ENCODE peak calls at places on chromosome 18, in four cellular contexts. I is GM23248, B is astrocyte, R is K562. F is an unnamed sample. For H3K27me3, the result is how much of the 10 kb centered on the place peaks cover.

GRCh38 chr18:58649966-58650816 is 21.1 kb upstream of the MALT1 start:
- DNase-seq in I (no peak), B (no peak), R (no peak), F (no peak)

GRCh38 chr18:68152770-68153169 is 562.1 kb downstream of the TMX3 start:
- DNase-seq in I (no peak), B (no peak), R (no peak), F (no peak)

GRCh38 chr18:10685484-10685883 is 159.7 kb downstream of the NAPG start:
- DNase-seq in I (no peak), B (no peak), R (no peak), F (no peak)

GRCh38 chr18:47248610-47249343 is 2.7 kb downstream of the SKOR2 start:
- DNase-seq in I (no peak), B (no peak), R (no peak), F (no peak)

GRCh38 chr18:62848946-62849345 is 133.6 kb downstream of the PHLPP1 start:
- DNase-seq in I (peak), B (peak), R (no peak), F (peak)

GRCh38 chr18:46587568-46587967 is 69.5 kb downstream of the LOXHD1 start:
- DNase-seq in I (no peak), B (no peak), R (no peak), F (no peak)

GRCh38 chr18:6414118-6414722 is 491 bp downstream of the L3MBTL4 start:
- DNase-seq in I (peak), B (no peak), R (no peak), F (peak)

GRCh38 chr18:72910045-72910444 is 42.3 kb upstream of the NETO1 start:
- DNase-seq in I (no peak), B (no peak), R (no peak), F (peak)

GRCh38 chr18:55819448-55819847 is 231.5 kb upstream of the TCF4 start:
- DNase-seq in I (no peak), B (no peak), R (no peak), F (no peak)

GRCh38 chr18:26657618-26658581 is 109.5 kb upstream of the KCTD1 start:
- DNase-seq in I (no peak), B (no peak), R (no peak), F (no peak)

GRCh38 chr18:13159579-13159978 is 59.0 kb upstream of the LDLRAD4 start:
- DNase-seq in I (peak), B (peak), R (peak), F (peak)

GRCh38 chr18:47215554-47216138 is 35.8 kb downstream of the SKOR2 start:
- DNase-seq in I (peak), B (peak), R (peak), F (peak)

GRCh38 chr18:36499938-36500337 is 202.4 kb downstream of the FHOD3 start:
- DNase-seq in I (no peak), B (peak), R (no peak), F (no peak)

GRCh38 chr18:58949031-58949430 is 84.4 kb downstream of the ZNF532 start:
- DNase-seq in I (no peak), B (no peak), R (no peak), F (no peak)

GRCh38 chr18:59468821-59469220 is 109.8 kb upstream of the LMAN1 start:
- DNase-seq in I (no peak), B (no peak), R (no peak), F (no peak)

GRCh38 chr18:4284528-4284927 is 170.6 kb downstream of the DLGAP1 start:
- DNase-seq in I (no peak), B (no peak), R (no peak), F (no peak)

GRCh38 chr18:57435851-57436192 is 648 bp downstream of the ONECUT2 start:
- DNase-seq in I (no peak), B (no peak), R (no peak), F (no peak)

GRCh38 chr18:57433492-57434176 is 1.5 kb upstream of the ONECUT2 start:
- DNase-seq in I (peak), B (no peak), R (no peak), F (peak)

GRCh38 chr18:57436193-57436964 is 1.2 kb downstream of the ONECUT2 start:
- DNase-seq in I (no peak), B (no peak), R (no peak), F (no peak)

GRCh38 chr18:57434177-57434535 is 1.0 kb upstream of the ONECUT2 start:
- DNase-seq in I (no peak), B (no peak), R (no peak), F (no peak)

GRCh38 chr18:57434536-57435494 is at the start of gene ONECUT2:
- DNase-seq in I (peak), B (peak), R (peak), F (peak)
- H2AFZ ChIP-seq in I (peak), B (peak), R (peak), F (peak)

GRCh38 chr18:7567487-7568425 is 640 bp downstream of the PTPRM start:
- DNase-seq in I (peak), B (peak), R (no peak), F (peak)

GRCh38 chr18:7565677-7566076 is 1.4 kb upstream of the PTPRM start:
- DNase-seq in I (no peak), B (no peak), R (no peak), F (peak)

GRCh38 chr18:7568426-7568825 is 1.3 kb downstream of the PTPRM start:
- DNase-seq in I (peak), B (peak), R (no peak), F (peak)

GRCh38 chr18:7566587-7567486 is at the start of gene PTPRM:
- DNase-seq in I (peak), B (peak), R (peak), F (peak)

DNA sequence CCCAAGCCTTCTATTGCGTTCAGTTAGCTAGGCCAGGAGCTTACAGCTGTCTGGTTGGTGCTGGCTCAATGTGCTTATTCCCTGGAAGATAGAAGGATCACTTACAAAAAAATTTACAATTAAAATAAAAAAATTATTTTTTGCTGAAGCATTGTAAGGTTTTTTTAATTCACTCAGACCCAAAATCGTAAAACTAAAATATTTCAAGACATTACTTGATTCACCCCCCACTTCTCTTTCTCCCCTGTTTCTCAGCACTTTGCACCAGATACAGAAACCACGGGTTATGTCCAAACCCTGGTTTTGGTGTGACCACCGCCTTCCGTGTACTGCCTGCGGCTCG is 901 bp upstream of the PTPRM start:
- DNase-seq in I (no peak), B (no peak), R (no peak), F (no peak)
- H3K9ac ChIP-seq in I (peak), B (peak), R (peak), F (peak)

DNA sequence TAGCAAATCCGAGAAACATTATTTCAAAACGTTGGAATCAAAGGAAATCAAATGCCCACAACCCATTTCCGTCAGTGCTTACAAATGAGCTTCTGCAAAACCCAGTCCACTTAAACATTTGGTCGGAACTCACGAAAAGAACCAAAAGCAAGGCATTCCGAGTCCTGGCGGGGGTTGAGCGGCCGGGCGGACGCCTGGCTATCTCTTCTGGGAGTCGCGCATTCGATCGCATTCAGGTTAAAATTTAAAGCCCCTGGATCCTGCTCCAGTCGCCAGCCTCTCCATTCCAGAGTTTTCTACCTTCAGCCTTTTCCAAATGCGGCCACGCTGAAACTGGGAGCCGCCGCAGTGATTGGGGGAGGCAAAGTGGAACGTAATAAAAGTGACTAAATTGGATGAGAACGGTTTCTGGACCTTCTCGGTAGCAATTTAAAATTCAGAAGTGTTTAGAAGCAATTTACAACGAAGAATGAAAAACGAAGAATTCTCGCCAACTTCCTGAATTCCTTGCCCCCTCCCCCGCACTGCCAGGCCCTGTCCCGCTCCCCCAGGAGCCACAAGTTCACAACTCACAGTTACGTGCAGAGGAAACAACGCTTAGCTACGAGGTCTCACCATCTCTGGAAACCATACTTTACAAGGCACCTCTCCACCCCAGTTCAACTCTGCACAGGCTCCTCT is 1.8 kb upstream of the GATA6 start:
- DNase-seq in I (peak), B (no peak), R (no peak), F (no peak)
- H3K27me3 ChIP-seq in I (half or more), B (half or more), R (under half), F (under half)

GRCh38 chr18:74918276-74918675 is 290.7 kb downstream of the PTGR3 start:
- DNase-seq in I (no peak), B (no peak), R (no peak), F (peak)

GRCh38 chr18:74916773-74917393 is 292.1 kb downstream of the PTGR3 start:
- DNase-seq in I (no peak), B (no peak), R (no peak), F (no peak)

GRCh38 chr18:74914052-74914591 is 294.8 kb downstream of the PTGR3 start:
- DNase-seq in I (no peak), B (no peak), R (no peak), F (no peak)

DNA sequence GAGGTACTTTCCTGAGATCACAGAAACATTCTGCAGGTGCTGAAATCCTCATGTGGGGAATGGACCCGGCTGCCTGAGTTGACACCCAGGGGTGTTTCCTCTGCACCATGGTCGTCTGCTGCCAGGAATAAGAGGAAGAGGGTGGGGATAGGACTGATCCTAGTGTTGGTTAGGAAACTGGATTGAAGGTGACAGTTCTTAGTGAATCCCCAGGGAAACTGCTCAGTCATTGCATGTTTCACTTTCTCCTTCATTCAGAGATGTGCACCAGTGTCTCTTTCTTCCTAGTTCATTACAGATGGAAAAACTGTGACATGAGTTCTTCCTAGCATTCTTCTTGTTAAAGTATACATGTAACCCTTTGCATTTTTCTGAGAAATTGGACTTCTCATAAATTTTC is 294.3 kb downstream of the PTGR3 start:
- DNase-seq in I (no peak), B (no peak), R (no peak), F (no peak)
- H2AFZ ChIP-seq in I (no peak), B (no peak), R (no peak), F (no peak)

GRCh38 chr18:79402209-79402576 is 6.5 kb downstream of the NFATC1 start:
- DNase-seq in I (no peak), B (no peak), R (no peak), F (no peak)
- H3K9ac ChIP-seq in I (no peak), B (no peak), R (no peak), F (no peak)

GRCh38 chr18:905307-905947 is 756 bp downstream of the ADCYAP1 start:
- DNase-seq in I (no peak), B (no peak), R (no peak), F (no peak)
- H3K27me3 ChIP-seq in I (half or more), B (half or more), R (half or more), F (half or more)

GRCh38 chr18:31275722-31276463 is 42.1 kb upstream of the DSG1 start:
- DNase-seq in I (no peak), B (peak), R (no peak), F (peak)
- H2AFZ ChIP-seq in I (no peak), B (no peak), R (no peak), F (no peak)

DNA sequence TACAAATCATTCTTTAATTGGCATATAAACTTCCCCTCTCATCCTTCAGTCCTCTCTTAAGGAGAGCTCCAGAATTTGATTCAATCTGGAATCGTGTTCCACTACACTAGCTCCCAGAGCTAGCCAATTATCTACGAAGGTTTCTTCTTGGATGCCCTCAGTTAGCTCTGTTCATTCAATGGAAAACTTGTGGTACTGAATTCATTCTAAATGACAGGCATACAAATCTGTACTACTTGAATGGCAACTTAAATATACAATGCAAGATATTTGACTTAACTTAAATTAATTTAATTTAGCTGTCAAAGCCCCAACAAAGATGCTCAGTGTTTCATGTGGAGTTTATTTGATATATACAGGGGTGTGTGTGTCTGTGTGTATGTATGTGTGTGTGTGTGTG is 1474.2 kb upstream of the CELF4 start:
- DNase-seq in I (no peak), B (no peak), R (no peak), F (no peak)
- H3K9ac ChIP-seq in I (no peak), B (no peak), R (no peak), F (no peak)

DNA sequence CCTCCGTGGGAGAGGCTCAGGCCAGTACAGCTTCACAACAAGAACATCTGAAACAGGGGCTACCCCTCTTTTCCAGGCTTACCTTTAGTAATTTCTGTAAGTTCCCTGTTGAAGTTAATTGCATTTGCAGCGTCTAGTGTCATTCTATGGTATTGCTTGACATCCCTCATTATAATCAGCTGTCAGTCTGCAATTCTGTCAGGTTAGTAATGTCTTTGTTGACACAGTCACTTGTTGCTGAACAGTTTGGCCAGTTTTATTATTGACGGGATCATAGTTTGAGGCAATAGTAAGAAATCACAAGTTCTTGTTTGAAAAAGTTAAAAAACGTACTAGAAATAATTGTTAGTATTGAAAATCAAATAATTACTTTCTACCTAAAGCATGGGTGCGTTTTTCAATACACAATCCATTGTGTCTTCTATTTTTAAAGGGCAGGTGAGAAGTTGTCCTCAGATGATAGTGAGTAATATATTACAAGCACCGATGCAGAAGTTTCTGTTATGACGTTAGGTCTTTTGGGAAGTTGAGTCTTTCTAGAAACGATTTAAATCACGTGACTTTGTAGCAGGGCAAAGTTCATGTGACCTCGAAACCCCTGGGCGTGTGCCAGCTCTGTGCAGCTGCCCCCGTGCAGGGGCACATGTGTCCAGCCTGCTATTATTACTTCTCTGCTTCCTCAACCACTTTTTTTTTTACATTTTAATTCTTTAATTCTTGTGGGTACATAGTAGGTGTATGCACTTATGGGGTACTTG is 49.5 kb upstream of the MBP start:
- DNase-seq in I (no peak), B (no peak), R (no peak), F (no peak)
- H3K27me3 ChIP-seq in I (under half), B (under half), R (under half), F (under half)

GRCh38 chr18:64110692-64111480 is 38.0 kb downstream of the LINC00305 start:
- DNase-seq in I (peak), B (no peak), R (no peak), F (no peak)
- H2AFZ ChIP-seq in I (no peak), B (peak), R (no peak), F (no peak)

F was measured in PC-3.